ENCODE peak calls at places on chromosomes 3 and 15, in seven cellular contexts. L is effector memory CD8-positive, alpha-beta T cell; Z is OCI-M1; X is fibroblast of gingiva; T is AML-193; N is progenitor cell of endocrine pancreas; J is HuH-7. Y is an unnamed sample.

GRCh38 chr3:188164248-188164687 is 10.3 kb downstream of the LPP start:
- DNase-seq in X (no peak), N (no peak), J (no peak), T (no peak), Z (peak), L (no peak), Y (no peak)

GRCh38 chr3:72702997-72703396 is 145.2 kb downstream of the SHQ1 start:
- DNase-seq in Z (no peak), N (no peak), T (no peak), L (no peak), X (no peak), J (no peak), Y (no peak)

GRCh38 chr15:70465812-70466211 is 297.5 kb downstream of the UACA start:
- DNase-seq in T (no peak), J (no peak), L (no peak), N (no peak), X (no peak), Z (no peak), Y (no peak)

GRCh38 chr3:140470211-140470610 is 207.7 kb upstream of the TRIM42 start:
- DNase-seq in Z (no peak), N (no peak), X (no peak), J (no peak), L (no peak), T (no peak), Y (no peak)

GRCh38 chr3:143601738-143602480 is 246.4 kb downstream of the SLC9A9 start:
- DNase-seq in Z (no peak), L (no peak), J (no peak), T (no peak), X (no peak), N (no peak), Y (no peak)

GRCh38 chr3:130390079-130390478 is 44.6 kb downstream of the COL6A5 start:
- DNase-seq in L (no peak), N (no peak), X (no peak), T (no peak), Z (peak), J (no peak), Y (no peak)

GRCh38 chr3:139455855-139456254 is 20.5 kb downstream of the RBP2 start:
- DNase-seq in L (no peak), Z (peak), T (no peak), J (no peak), N (no peak), X (no peak), Y (no peak)

GRCh38 chr3:118813472-118813871 is 221.2 kb downstream of the IGSF11 start:
- DNase-seq in X (no peak), Z (no peak), L (no peak), T (no peak), N (no peak), J (no peak), Y (no peak)

GRCh38 chr15:45198337-45199135 is 10.8 kb upstream of the SHF start:
- DNase-seq in J (peak), N (peak), T (peak), Z (peak), L (peak), X (peak), Y (peak)

GRCh38 chr3:112149136-112149535 is 16.1 kb upstream of the GCSAM start:
- DNase-seq in N (no peak), Z (no peak), T (no peak), L (no peak), X (no peak), J (no peak), Y (no peak)